ENCODE peak calls at places on chromosome 19, in five cellular contexts. M, T, R, H and V are unnamed samples. For H3K27me3, the result is how much of the 10 kb centered on the place peaks cover.

GRCh38 chr19:49918089-49918488 is 10.9 kb upstream of the ATF5 start:
- DNase-seq in M (no peak), T (no peak), R (no peak), H (no peak), V (no peak)

GRCh38 chr19:4580021-4580901 is 20.8 kb upstream of the SEMA6B start:
- DNase-seq in M (no peak), T (no peak), R (no peak), H (peak), V (no peak)

GRCh38 chr19:10998045-10998533 is 37.3 kb downstream of the SMARCA4 start:
- DNase-seq in M (peak), T (peak), R (no peak), H (no peak), V (peak)

GRCh38 chr19:46601318-46602224 is at the start of gene CALM3:
- DNase-seq in M (peak), T (no peak), R (no peak), H (no peak), V (peak)

GRCh38 chr19:46571495-46571894 is 29.6 kb upstream of the CALM3 start:
- DNase-seq in M (no peak), T (peak), R (peak), H (peak), V (peak)

GRCh38 chr19:49564616-49565045 is 15.7 kb downstream of the NOSIP start:
- DNase-seq in M (no peak), T (no peak), R (peak), H (no peak), V (peak)

GRCh38 chr19:2488942-2489731 is 13.2 kb downstream of the GADD45B start:
- DNase-seq in M (peak), T (no peak), R (no peak), H (peak), V (peak)

GRCh38 chr19:8085606-8086464 is 33.3 kb downstream of the CCL25 start:
- DNase-seq in M (peak), T (no peak), R (no peak), H (peak), V (peak)

GRCh38 chr19:13181747-13182388 is 31.7 kb downstream of the IER2 start:
- DNase-seq in M (peak), T (peak), R (no peak), H (peak), V (peak)

GRCh38 chr19:3179739-3180293 is 1.2 kb downstream of the S1PR4 start:
- DNase-seq in M (no peak), T (no peak), R (peak), H (no peak), V (no peak)

GRCh38 chr19:15138427-15138826 is 31.2 kb downstream of the SYDE1 start:
- DNase-seq in M (no peak), T (no peak), R (no peak), H (no peak), V (no peak)

GRCh38 chr19:15010497-15011255 is 31.0 kb upstream of the SLC1A6 start:
- DNase-seq in M (no peak), T (no peak), R (no peak), H (no peak), V (no peak)

GRCh38 chr19:2495130-2495641 is 19.3 kb downstream of the GADD45B start:
- DNase-seq in M (peak), T (no peak), R (peak), H (peak), V (peak)

GRCh38 chr19:51327066-51327985 is 14.6 kb downstream of the VSIG10L start:
- DNase-seq in M (peak), T (peak), R (peak), H (peak), V (peak)

GRCh38 chr19:38046254-38047047 is 139.4 kb downstream of the SIPA1L3 start:
- DNase-seq in M (no peak), T (no peak), R (no peak), H (no peak), V (no peak)

GRCh38 chr19:3818918-3819317 is 32.7 kb upstream of the MATK start:
- DNase-seq in M (no peak), T (no peak), R (no peak), H (no peak), V (no peak)

GRCh38 chr19:50568321-50569022 is at the start of gene LRRC4B:
- DNase-seq in M (no peak), T (no peak), R (no peak), H (peak), V (no peak)

GRCh38 chr19:39247701-39248664 is 673 bp downstream of the IFNL4 start:
- DNase-seq in M (peak), T (no peak), R (no peak), H (peak), V (no peak)

GRCh38 chr19:46748325-46749109 is 2.3 kb upstream of the STRN4 start:
- DNase-seq in M (no peak), T (peak), R (peak), H (peak), V (peak)

GRCh38 chr19:45515081-45515624 is 7.9 kb downstream of the VASP start:
- DNase-seq in M (peak), T (no peak), R (peak), H (no peak), V (peak)

GRCh38 chr19:44643605-44644390 is at the start of gene PVR:
- DNase-seq in M (peak), T (peak), R (peak), H (peak), V (peak)

GRCh38 chr19:2618611-2619010 is 83.9 kb downstream of the GNG7 start:
- DNase-seq in M (peak), T (no peak), R (peak), H (no peak), V (no peak)

GRCh38 chr19:28008695-28009094 is 1204.3 kb downstream of the UQCRFS1 start:
- DNase-seq in M (no peak), T (no peak), R (no peak), H (no peak), V (no peak)

GRCh38 chr19:2507109-2507508 is 31.2 kb downstream of the GADD45B start:
- DNase-seq in M (peak), T (peak), R (peak), H (no peak), V (peak)

GRCh38 chr19:29375429-29376093 is 150.2 kb upstream of the VSTM2B start:
- DNase-seq in M (no peak), T (no peak), R (no peak), H (no peak), V (no peak)

GRCh38 chr19:2543463-2544442 is 67.8 kb downstream of the GADD45B start:
- DNase-seq in M (peak), T (peak), R (peak), H (peak), V (peak)

GRCh38 chr19:42088471-42089190 is 12.7 kb downstream of the ZNF574 start:
- DNase-seq in M (no peak), T (peak), R (no peak), H (no peak), V (no peak)

GRCh38 chr19:10896851-10897526 is 25.6 kb downstream of the CARM1 start:
- DNase-seq in M (no peak), T (no peak), R (peak), H (no peak), V (no peak)

GRCh38 chr19:12953456-12954149 is 3.4 kb downstream of the GADD45GIP1 start:
- DNase-seq in M (no peak), T (no peak), R (no peak), H (no peak), V (no peak)

GRCh38 chr19:16261584-16262370 is 62.8 kb upstream of the KLF2 start:
- DNase-seq in M (no peak), T (no peak), R (peak), H (no peak), V (no peak)

GRCh38 chr19:34364830-34365462 is at the start of gene GPI:
- DNase-seq in M (peak), T (no peak), R (peak), H (peak), V (peak)

GRCh38 chr19:4320419-4320818 is 16.0 kb downstream of the FSD1 start:
- DNase-seq in M (no peak), T (no peak), R (no peak), H (no peak), V (no peak)

GRCh38 chr19:49916839-49917733 is 11.9 kb upstream of the ATF5 start:
- DNase-seq in M (peak), T (no peak), R (no peak), H (no peak), V (no peak)

GRCh38 chr19:1675633-1676350 is 23.4 kb upstream of the TCF3 start:
- DNase-seq in M (peak), T (no peak), R (no peak), H (peak), V (peak)

GRCh38 chr19:43439183-43440063 is 24.7 kb downstream of the TEX101 start:
- DNase-seq in M (no peak), T (no peak), R (peak), H (no peak), V (peak)

GRCh38 chr19:54029930-54030490 is 33.7 kb downstream of the VSTM1 start:
- DNase-seq in M (peak), T (peak), R (peak), H (peak), V (peak)

GRCh38 chr19:19451429-19452240 is 46.2 kb downstream of the GATAD2A start:
- DNase-seq in M (no peak), T (no peak), R (peak), H (no peak), V (no peak)
- H3K27ac ChIP-seq in M (no peak), T (no peak), R (peak), H (peak), V (no peak)

GRCh38 chr19:461664-462551 is 1.1 kb upstream of the SHC2 start:
- DNase-seq in M (peak), T (no peak), R (no peak), H (peak), V (peak)
- H3K4me3 ChIP-seq in M (peak), T (no peak), R (no peak), H (peak), V (peak)

GRCh38 chr19:6229951-6230712 is 49.6 kb downstream of the MLLT1 start:
- DNase-seq in M (peak), T (no peak), R (no peak), H (no peak), V (no peak)
- H3K27me3 ChIP-seq in M (under half), T (under half), R (under half), H (under half), V (under half)

GRCh38 chr19:6078068-6078467 is 32.2 kb downstream of the RFX2 start:
- DNase-seq in M (no peak), T (no peak), R (no peak), H (no peak), V (no peak)
- H3K27ac ChIP-seq in M (no peak), T (no peak), R (no peak), H (no peak), V (no peak)

DNA sequence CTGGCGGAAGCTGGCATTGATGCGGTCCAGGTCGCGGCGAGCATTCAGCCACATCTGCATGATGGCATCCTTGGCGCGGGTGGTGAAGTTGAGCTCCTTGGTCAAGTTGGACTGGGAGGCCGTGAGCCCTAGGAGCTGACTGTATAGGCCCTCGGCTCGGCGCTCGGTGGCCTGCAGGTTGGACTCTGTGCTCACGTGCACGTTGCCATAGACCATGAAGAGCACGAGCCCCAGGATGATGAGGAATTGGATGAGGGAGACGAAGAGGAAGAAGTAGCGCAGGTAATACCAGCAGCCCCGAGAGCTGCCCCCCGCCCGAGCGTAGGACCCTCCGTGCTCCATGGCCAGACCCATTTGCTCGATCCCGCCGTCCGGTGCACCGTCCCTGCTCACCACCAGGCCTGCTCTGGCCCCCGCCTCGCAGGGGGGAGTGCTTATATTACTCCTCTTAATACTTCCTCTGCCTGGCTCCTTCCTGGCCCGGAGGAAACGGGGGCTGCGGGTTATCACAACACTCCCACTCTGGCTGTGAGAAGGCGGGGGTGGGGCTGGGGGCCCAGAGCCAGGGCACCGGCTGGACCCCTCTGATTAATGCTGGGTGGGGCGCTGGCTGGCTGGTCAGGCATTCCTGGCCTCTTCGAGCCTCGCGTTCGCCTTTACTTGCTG is at the start of gene PLVAP:
- DNase-seq in M (peak), T (no peak), R (no peak), H (no peak), V (no peak)
- H3K4me3 ChIP-seq in M (no peak), T (no peak), R (no peak), H (no peak), V (peak)

DNA sequence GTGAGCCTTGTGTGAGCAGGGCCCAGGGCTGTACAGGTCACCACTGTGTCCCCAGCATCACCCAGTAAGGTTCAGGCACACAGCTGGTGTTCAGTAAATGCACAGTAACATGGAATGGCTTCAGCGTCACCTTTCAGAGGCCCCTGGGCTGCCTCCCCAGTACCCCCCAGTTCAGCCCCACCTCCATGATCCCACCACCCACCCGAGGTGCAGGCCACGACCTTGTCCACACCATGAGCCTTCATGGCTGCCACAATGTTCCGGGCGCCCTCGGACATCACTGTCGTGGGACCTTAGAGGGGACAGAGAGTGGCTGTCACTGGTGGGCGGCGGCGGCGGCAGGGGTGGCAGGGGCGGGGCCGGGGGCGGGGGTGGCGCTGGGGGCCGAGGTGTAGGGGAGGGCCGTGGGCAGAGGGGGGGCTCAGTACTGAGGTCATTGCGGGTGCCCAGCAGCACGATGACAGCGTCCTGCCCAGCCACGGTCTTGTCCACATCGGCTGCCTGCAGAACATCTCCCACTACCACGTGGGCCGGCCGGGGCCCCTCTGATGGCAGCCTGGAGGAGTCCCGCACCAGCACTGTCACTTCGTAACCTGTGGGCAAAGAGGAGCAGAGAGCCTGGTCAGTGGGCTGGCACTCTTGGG is 7.5 kb downstream of the BLVRB start:
- DNase-seq in M (no peak), T (no peak), R (no peak), H (no peak), V (no peak)
- H3K27me3 ChIP-seq in M (under half), T (under half), R (under half), H (under half), V (under half)

GRCh38 chr19:23916991-23917390 is 2.3 kb downstream of the ZNF726 start:
- DNase-seq in M (no peak), T (peak), R (no peak), H (no peak), V (no peak)

GRCh38 chr19:23909222-23909621 is 5.5 kb upstream of the ZNF726 start:
- DNase-seq in M (no peak), T (no peak), R (no peak), H (no peak), V (no peak)

GRCh38 chr19:23914402-23915286 is at the start of gene ZNF726:
- DNase-seq in M (peak), T (peak), R (peak), H (peak), V (peak)

GRCh38 chr19:23917856-23918255 is 3.2 kb downstream of the ZNF726 start:
- DNase-seq in M (no peak), T (no peak), R (no peak), H (no peak), V (no peak)

DNA sequence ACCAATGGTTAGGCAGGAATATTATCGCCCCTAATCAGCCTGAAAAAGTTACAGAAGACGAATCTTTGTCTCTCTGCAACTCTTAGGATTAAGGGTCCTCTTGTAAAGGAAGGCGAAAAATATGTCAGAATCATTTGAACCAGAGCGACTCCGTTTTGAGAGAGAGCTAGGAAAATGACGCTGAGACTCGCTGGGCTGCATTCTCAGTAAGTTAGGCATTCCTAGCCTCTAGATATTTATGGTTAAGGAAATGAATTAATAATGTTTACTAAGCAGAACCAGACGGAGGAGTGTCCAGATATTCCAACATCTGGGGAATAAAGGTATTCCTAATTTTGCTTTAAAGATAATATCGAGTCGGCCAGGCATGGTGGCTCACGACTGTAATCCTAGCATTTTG is 755 bp upstream of the ZNF726 start:
- DNase-seq in M (no peak), T (no peak), R (no peak), H (no peak), V (no peak)
- H3K27ac ChIP-seq in M (no peak), T (no peak), R (no peak), H (no peak), V (no peak)